ENCODE peak calls at places on chromosomes 11 and 22, in eight cellular contexts. One of them, this sample, is unnamed.

GRCh38 chr11:109432105-109432504 is 10.1 kb downstream of the C11orf87 start:
- DNase-seq in left ventricle myocardium superior: no peak
- DNase-seq in NCI-H1417: no peak
- DNase-seq in lung microvascular endothelial cell: no peak
- DNase-seq in RPMI8226: no peak
- DNase-seq in brain pericyte: no peak
- DNase-seq in epithelial cell of esophagus: no peak
- DNase-seq in AG09309: no peak
- DNase-seq in this sample: no peak

GRCh38 chr11:16815047-16815767 is 76.8 kb downstream of the C11orf58 start:
- DNase-seq in left ventricle myocardium superior: peak
- DNase-seq in NCI-H1417: no peak
- DNase-seq in lung microvascular endothelial cell: no peak
- DNase-seq in RPMI8226: no peak
- DNase-seq in brain pericyte: no peak
- DNase-seq in epithelial cell of esophagus: no peak
- DNase-seq in AG09309: peak
- DNase-seq in this sample: no peak

GRCh38 chr11:117506856-117507425 is 179.3 kb downstream of the CEP164 start:
- DNase-seq in left ventricle myocardium superior: no peak
- DNase-seq in NCI-H1417: no peak
- DNase-seq in lung microvascular endothelial cell: no peak
- DNase-seq in RPMI8226: no peak
- DNase-seq in brain pericyte: no peak
- DNase-seq in epithelial cell of esophagus: no peak
- DNase-seq in AG09309: no peak
- DNase-seq in this sample: no peak

GRCh38 chr11:65428578-65429068 is 6.0 kb downstream of the NEAT1 start:
- DNase-seq in left ventricle myocardium superior: no peak
- DNase-seq in NCI-H1417: no peak
- DNase-seq in lung microvascular endothelial cell: no peak
- DNase-seq in RPMI8226: peak
- DNase-seq in brain pericyte: no peak
- DNase-seq in epithelial cell of esophagus: no peak
- DNase-seq in AG09309: no peak
- DNase-seq in this sample: peak

GRCh38 chr22:20607157-20607907 is 99.9 kb downstream of the MED15 start:
- DNase-seq in left ventricle myocardium superior: no peak
- DNase-seq in NCI-H1417: peak
- DNase-seq in lung microvascular endothelial cell: no peak
- DNase-seq in RPMI8226: peak
- DNase-seq in brain pericyte: no peak
- DNase-seq in epithelial cell of esophagus: no peak
- DNase-seq in AG09309: no peak
- DNase-seq in this sample: no peak

GRCh38 chr11:63769719-63770443 is 1.3 kb upstream of the ZFTA start:
- DNase-seq in left ventricle myocardium superior: peak
- DNase-seq in NCI-H1417: no peak
- DNase-seq in lung microvascular endothelial cell: peak
- DNase-seq in RPMI8226: no peak
- DNase-seq in brain pericyte: no peak
- DNase-seq in epithelial cell of esophagus: no peak
- DNase-seq in AG09309: no peak
- DNase-seq in this sample: no peak

GRCh38 chr11:68643576-68643975 is 40.8 kb upstream of the GAL start:
- DNase-seq in left ventricle myocardium superior: no peak
- DNase-seq in NCI-H1417: no peak
- DNase-seq in lung microvascular endothelial cell: peak
- DNase-seq in RPMI8226: peak
- DNase-seq in brain pericyte: peak
- DNase-seq in epithelial cell of esophagus: peak
- DNase-seq in AG09309: no peak
- DNase-seq in this sample: no peak

GRCh38 chr11:119727523-119728081 is 1.4 kb downstream of the NECTIN1 start:
- DNase-seq in left ventricle myocardium superior: peak
- DNase-seq in NCI-H1417: peak
- DNase-seq in lung microvascular endothelial cell: no peak
- DNase-seq in RPMI8226: peak
- DNase-seq in brain pericyte: no peak
- DNase-seq in epithelial cell of esophagus: peak
- DNase-seq in AG09309: no peak
- DNase-seq in this sample: no peak

GRCh38 chr11:128448981-128449713 is 138.2 kb downstream of the ETS1 start:
- DNase-seq in left ventricle myocardium superior: no peak
- DNase-seq in NCI-H1417: no peak
- DNase-seq in lung microvascular endothelial cell: no peak
- DNase-seq in RPMI8226: no peak
- DNase-seq in brain pericyte: no peak
- DNase-seq in epithelial cell of esophagus: no peak
- DNase-seq in AG09309: no peak
- DNase-seq in this sample: no peak

GRCh38 chr22:35399114-35399677 is 744 bp upstream of the MCM5 start:
- DNase-seq in left ventricle myocardium superior: no peak
- DNase-seq in NCI-H1417: no peak
- DNase-seq in lung microvascular endothelial cell: no peak
- DNase-seq in RPMI8226: peak
- DNase-seq in brain pericyte: no peak
- DNase-seq in epithelial cell of esophagus: no peak
- DNase-seq in AG09309: no peak
- DNase-seq in this sample: peak

GRCh38 chr11:9004310-9004945 is 627 bp upstream of the NRIP3 start:
- DNase-seq in left ventricle myocardium superior: peak
- DNase-seq in NCI-H1417: peak
- DNase-seq in lung microvascular endothelial cell: no peak
- DNase-seq in RPMI8226: no peak
- DNase-seq in brain pericyte: no peak
- DNase-seq in epithelial cell of esophagus: no peak
- DNase-seq in AG09309: no peak
- DNase-seq in this sample: peak

GRCh38 chr22:29061773-29062172 is at the start of gene C22orf31:
- DNase-seq in left ventricle myocardium superior: no peak
- DNase-seq in NCI-H1417: no peak
- DNase-seq in lung microvascular endothelial cell: no peak
- DNase-seq in RPMI8226: no peak
- DNase-seq in brain pericyte: no peak
- DNase-seq in epithelial cell of esophagus: no peak
- DNase-seq in AG09309: no peak
- DNase-seq in this sample: no peak

GRCh38 chr22:50190182-50190951 is 4.7 kb downstream of the TRABD start:
- DNase-seq in left ventricle myocardium superior: peak
- DNase-seq in NCI-H1417: peak
- DNase-seq in lung microvascular endothelial cell: peak
- DNase-seq in RPMI8226: peak
- DNase-seq in brain pericyte: no peak
- DNase-seq in epithelial cell of esophagus: peak
- DNase-seq in AG09309: no peak
- DNase-seq in this sample: peak

GRCh38 chr11:15146271-15147003 is 31.7 kb downstream of the INSC start:
- DNase-seq in left ventricle myocardium superior: no peak
- DNase-seq in NCI-H1417: no peak
- DNase-seq in lung microvascular endothelial cell: peak
- DNase-seq in RPMI8226: no peak
- DNase-seq in brain pericyte: no peak
- DNase-seq in epithelial cell of esophagus: peak
- DNase-seq in AG09309: no peak
- DNase-seq in this sample: no peak

GRCh38 chr11:95674669-95675358 is 114.8 kb downstream of the FAM76B start:
- DNase-seq in left ventricle myocardium superior: no peak
- DNase-seq in NCI-H1417: no peak
- DNase-seq in lung microvascular endothelial cell: no peak
- DNase-seq in RPMI8226: no peak
- DNase-seq in brain pericyte: no peak
- DNase-seq in epithelial cell of esophagus: no peak
- DNase-seq in AG09309: no peak
- DNase-seq in this sample: no peak

GRCh38 chr11:27648840-27649239 is 51.4 kb downstream of the BDNF start:
- DNase-seq in left ventricle myocardium superior: no peak
- DNase-seq in NCI-H1417: no peak
- DNase-seq in lung microvascular endothelial cell: no peak
- DNase-seq in RPMI8226: no peak
- DNase-seq in brain pericyte: no peak
- DNase-seq in epithelial cell of esophagus: no peak
- DNase-seq in AG09309: no peak
- DNase-seq in this sample: no peak

GRCh38 chr11:117281159-117281558 is 10.0 kb upstream of the BACE1-AS start:
- DNase-seq in left ventricle myocardium superior: no peak
- DNase-seq in NCI-H1417: no peak
- DNase-seq in lung microvascular endothelial cell: peak
- DNase-seq in RPMI8226: no peak
- DNase-seq in brain pericyte: peak
- DNase-seq in epithelial cell of esophagus: peak
- DNase-seq in AG09309: peak
- DNase-seq in this sample: no peak

GRCh38 chr22:48779661-48780596 is 1047.7 kb downstream of the BRD1 start:
- DNase-seq in left ventricle myocardium superior: no peak
- DNase-seq in NCI-H1417: no peak
- DNase-seq in lung microvascular endothelial cell: no peak
- DNase-seq in RPMI8226: no peak
- DNase-seq in brain pericyte: no peak
- DNase-seq in epithelial cell of esophagus: no peak
- DNase-seq in AG09309: no peak
- DNase-seq in this sample: no peak

GRCh38 chr11:84398017-84398626 is 1112.0 kb upstream of the CCDC90B start:
- DNase-seq in left ventricle myocardium superior: no peak
- DNase-seq in NCI-H1417: peak
- DNase-seq in lung microvascular endothelial cell: peak
- DNase-seq in RPMI8226: peak
- DNase-seq in brain pericyte: no peak
- DNase-seq in epithelial cell of esophagus: peak
- DNase-seq in AG09309: peak
- DNase-seq in this sample: no peak

GRCh38 chr11:120255519-120255866 is 15.6 kb downstream of the POU2F3 start:
- DNase-seq in left ventricle myocardium superior: no peak
- DNase-seq in NCI-H1417: no peak
- DNase-seq in lung microvascular endothelial cell: no peak
- DNase-seq in RPMI8226: no peak
- DNase-seq in brain pericyte: no peak
- DNase-seq in epithelial cell of esophagus: no peak
- DNase-seq in AG09309: no peak
- DNase-seq in this sample: no peak

GRCh38 chr11:58923300-58923788 is 15.9 kb upstream of the GLYATL1 start:
- DNase-seq in left ventricle myocardium superior: no peak
- DNase-seq in NCI-H1417: no peak
- DNase-seq in lung microvascular endothelial cell: no peak
- DNase-seq in RPMI8226: peak
- DNase-seq in brain pericyte: no peak
- DNase-seq in epithelial cell of esophagus: peak
- DNase-seq in AG09309: no peak
- DNase-seq in this sample: no peak

GRCh38 chr22:35900483-35901168 is 128.0 kb downstream of the RBFOX2 start:
- DNase-seq in left ventricle myocardium superior: no peak
- DNase-seq in NCI-H1417: no peak
- DNase-seq in lung microvascular endothelial cell: peak
- DNase-seq in RPMI8226: no peak
- DNase-seq in brain pericyte: no peak
- DNase-seq in epithelial cell of esophagus: peak
- DNase-seq in AG09309: no peak
- DNase-seq in this sample: no peak

GRCh38 chr11:795638-796564 is 2.2 kb downstream of the SLC25A22 start:
- DNase-seq in left ventricle myocardium superior: peak
- DNase-seq in NCI-H1417: peak
- DNase-seq in lung microvascular endothelial cell: peak
- DNase-seq in RPMI8226: peak
- DNase-seq in brain pericyte: no peak
- DNase-seq in epithelial cell of esophagus: peak
- DNase-seq in AG09309: no peak
- DNase-seq in this sample: peak

GRCh38 chr22:30390974-30391691 is 3.9 kb upstream of the RNF215 start:
- DNase-seq in left ventricle myocardium superior: peak
- DNase-seq in NCI-H1417: peak
- DNase-seq in lung microvascular endothelial cell: peak
- DNase-seq in RPMI8226: peak
- DNase-seq in brain pericyte: no peak
- DNase-seq in epithelial cell of esophagus: peak
- DNase-seq in AG09309: peak
- DNase-seq in this sample: peak

GRCh38 chr11:99781074-99781473 is 760.3 kb downstream of the CNTN5 start:
- DNase-seq in left ventricle myocardium superior: no peak
- DNase-seq in NCI-H1417: no peak
- DNase-seq in lung microvascular endothelial cell: no peak
- DNase-seq in RPMI8226: no peak
- DNase-seq in brain pericyte: no peak
- DNase-seq in epithelial cell of esophagus: peak
- DNase-seq in AG09309: no peak
- DNase-seq in this sample: no peak

GRCh38 chr22:36568846-36569245 is 39.9 kb upstream of the EIF3D start:
- DNase-seq in left ventricle myocardium superior: no peak
- DNase-seq in NCI-H1417: no peak
- DNase-seq in lung microvascular endothelial cell: no peak
- DNase-seq in RPMI8226: no peak
- DNase-seq in brain pericyte: no peak
- DNase-seq in epithelial cell of esophagus: no peak
- DNase-seq in AG09309: no peak
- DNase-seq in this sample: no peak

GRCh38 chr11:75705541-75705940 is 12.1 kb upstream of the MOGAT2 start:
- DNase-seq in left ventricle myocardium superior: no peak
- DNase-seq in NCI-H1417: no peak
- DNase-seq in lung microvascular endothelial cell: no peak
- DNase-seq in RPMI8226: no peak
- DNase-seq in brain pericyte: no peak
- DNase-seq in epithelial cell of esophagus: no peak
- DNase-seq in AG09309: no peak
- DNase-seq in this sample: no peak